ENCODE peak calls at places on chromosomes 11 and 22, in four cellular contexts. N, D, V and S are unnamed samples.
A peak's percentile ranks its signal among the peaks of the same experiment; 100 is the strongest.

GRCh38 chr11:64224891-64225607 is 937 bp downstream of the TRPT1 start:
- DNase-seq in N (peak; percentile 27), V (no peak), D (peak; percentile 33), S (no peak)

GRCh38 chr11:28461846-28462245 is 353.7 kb downstream of the METTL15 start:
- DNase-seq in N (no peak), D (no peak), V (no peak), S (no peak)

GRCh38 chr11:130478881-130479280 is 30.4 kb downstream of the ADAMTS15 start:
- DNase-seq in N (no peak), V (no peak), D (peak; percentile 9), S (no peak)

GRCh38 chr22:48635031-48635430 is 1192.6 kb downstream of the BRD1 start:
- DNase-seq in N (no peak), D (no peak), V (no peak), S (no peak)

GRCh38 chr22:35467788-35468187 is 67.8 kb downstream of the MCM5 start:
- DNase-seq in D (peak; percentile 74), N (no peak), V (no peak), S (no peak)

GRCh38 chr11:17613983-17614382 is 66.9 kb downstream of the OTOG start:
- DNase-seq in D (no peak), V (no peak), N (no peak), S (no peak)

GRCh38 chr11:32312865-32313403 is 122.4 kb downstream of the WT1 start:
- DNase-seq in V (peak; percentile 63), N (peak; percentile 60), D (peak; percentile 51), S (no peak)

GRCh38 chr11:33735166-33735425 is 1.1 kb downstream of the CD59 start:
- DNase-seq in D (no peak), N (no peak), V (no peak), S (no peak)

GRCh38 chr22:29002603-29003002 is 59.0 kb downstream of the C22orf31 start:
- DNase-seq in V (no peak), D (peak; percentile 27), N (no peak), S (no peak)

GRCh38 chr11:95134491-95134890 is 44.8 kb downstream of the ENDOD1 start:
- DNase-seq in D (no peak), N (no peak), V (no peak), S (no peak)

GRCh38 chr22:30279389-30279788 is 9.9 kb downstream of the CASTOR1 start:
- DNase-seq in N (no peak), V (no peak), D (no peak), S (no peak)

GRCh38 chr11:104529213-104529612 is 365.3 kb upstream of the PDGFD start:
- DNase-seq in D (no peak), N (no peak), V (no peak), S (no peak)
- TF ChIP-seq YY1 in D (no peak), N (no peak), V (no peak), S (no peak)

DNA sequence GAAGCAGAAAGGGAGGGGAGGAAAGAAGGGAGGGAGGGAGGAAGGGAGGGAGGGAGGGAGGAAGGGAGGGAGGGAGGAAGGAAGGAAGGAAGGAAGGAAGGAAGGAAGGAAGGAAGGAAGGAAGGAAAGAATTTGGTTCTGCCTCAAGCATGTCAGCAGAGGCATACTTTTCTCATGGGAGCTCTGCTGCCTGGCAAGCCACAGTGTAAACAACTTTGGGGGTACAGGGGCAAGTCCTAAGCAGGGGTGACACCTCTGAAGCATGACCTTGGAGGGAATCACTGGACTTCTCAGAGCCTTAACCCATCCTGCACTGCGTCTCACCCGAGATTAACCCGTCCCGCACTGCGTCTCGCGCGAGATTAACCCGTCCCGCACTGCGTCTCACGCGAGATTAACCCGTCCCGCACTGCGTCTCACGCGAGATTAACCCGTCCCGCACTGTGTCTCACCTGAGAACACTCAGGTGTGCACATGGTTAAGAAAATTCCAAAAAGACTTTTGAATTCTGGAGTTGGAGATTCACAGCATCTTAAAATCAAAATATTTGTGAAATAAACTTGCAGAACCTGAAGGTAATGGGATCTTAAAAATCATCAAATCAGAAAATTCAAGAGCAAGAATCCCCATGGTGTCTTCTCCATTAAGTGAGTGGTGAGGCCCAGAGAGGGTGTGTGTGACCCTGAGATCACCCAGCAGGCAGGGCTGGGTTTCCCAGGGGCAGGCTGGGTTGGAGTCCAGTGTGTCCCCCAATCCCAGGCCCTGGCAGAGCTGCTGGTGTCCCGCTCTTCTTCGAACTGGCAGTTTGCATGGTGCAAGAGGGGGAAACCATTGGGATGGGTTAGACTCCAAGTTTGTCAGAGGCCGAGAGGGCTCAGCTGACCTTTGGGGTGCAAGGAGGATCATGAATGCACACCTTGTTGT is 190.4 kb downstream of the MN1 start:
- DNase-seq in N (no peak), V (no peak), D (no peak), S (no peak)
- TF ChIP-seq YY1 in N (no peak), V (no peak), D (no peak), S (no peak)

DNA sequence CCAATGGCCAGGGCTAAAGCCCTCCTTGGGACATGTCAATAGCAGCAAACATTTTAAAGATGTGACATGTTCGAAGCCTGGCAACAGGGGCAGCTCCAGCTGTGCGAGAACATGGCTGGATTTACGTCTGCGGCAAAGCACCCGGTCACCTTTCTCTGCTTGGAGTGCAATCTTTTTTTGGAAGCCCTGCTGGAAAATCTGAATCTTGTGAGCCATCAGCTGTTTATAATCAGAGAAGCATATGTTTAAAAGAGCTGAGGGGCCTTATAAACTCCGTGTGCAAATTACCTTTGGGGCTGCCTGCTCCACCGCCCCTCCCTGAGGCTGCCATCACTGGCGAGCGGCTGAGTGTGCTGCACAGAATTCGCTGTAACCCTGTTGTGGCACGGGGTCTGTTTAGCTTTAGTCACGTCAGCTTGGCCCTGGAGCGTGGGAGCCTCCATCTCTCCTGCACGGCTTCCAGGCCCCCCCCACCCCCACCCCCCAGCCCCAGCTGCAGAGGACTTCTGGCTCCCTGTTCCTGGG is 9.0 kb upstream of the KCNQ1OT1 start:
- DNase-seq in V (no peak), N (no peak), D (peak; percentile 82), S (no peak)
- TF ChIP-seq YY1 in V (no peak), N (no peak), D (no peak), S (no peak)

DNA sequence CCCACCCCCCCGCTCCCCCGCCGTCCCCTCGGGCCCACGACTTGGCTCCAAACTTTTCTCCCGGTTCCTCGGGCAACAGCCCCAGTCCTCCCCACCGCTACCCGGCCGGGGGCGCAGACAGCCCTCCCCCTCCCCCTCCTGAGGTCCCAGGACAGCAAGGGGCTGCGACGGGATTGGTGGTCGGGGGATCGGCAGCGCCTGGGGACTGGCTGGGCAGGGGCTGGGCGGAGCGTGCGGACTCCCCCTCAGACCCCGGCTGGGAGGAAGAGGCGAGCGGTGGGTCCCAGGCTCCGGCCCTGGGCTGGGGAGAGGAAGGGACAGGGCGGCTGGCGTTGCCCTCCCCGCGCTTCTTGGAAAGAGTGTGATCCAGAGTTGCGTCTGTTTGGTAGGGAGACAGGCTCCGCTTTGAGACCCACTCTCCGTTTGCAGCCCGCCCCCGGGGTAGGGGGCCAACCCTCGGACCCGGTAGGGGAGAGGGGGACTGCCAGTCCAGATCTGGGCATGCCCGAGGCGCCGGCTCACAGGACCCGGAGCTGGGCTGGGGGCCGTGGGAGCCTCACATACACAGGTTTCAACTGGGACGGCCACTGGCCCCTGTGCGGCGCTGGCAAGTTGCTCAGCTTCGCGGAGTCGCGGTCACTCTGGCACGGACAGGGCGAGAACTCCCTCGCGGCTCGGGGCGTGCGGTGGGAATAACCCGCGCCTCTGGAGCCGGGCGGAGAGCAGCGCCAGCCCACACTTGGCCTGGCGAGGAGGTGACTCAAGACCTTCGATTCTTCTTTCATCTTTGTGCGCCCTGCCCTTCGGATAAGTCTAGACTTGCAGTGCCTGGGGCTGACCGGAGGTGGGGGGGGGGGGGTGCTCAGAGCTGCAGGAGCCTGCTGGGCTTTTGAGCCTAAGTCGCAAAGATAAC is 1.0 kb downstream of the TSKU start:
- DNase-seq in N (peak; percentile 89), V (peak; percentile 55), D (peak; percentile 97), S (peak; percentile 81)
- TF ChIP-seq YY1 in N (no peak), V (no peak), D (no peak), S (no peak)

GRCh38 chr11:126355324-126355925 is at the start of gene ST3GAL4:
- DNase-seq in N (peak; percentile 96), D (peak; percentile 100), V (no peak), S (peak; percentile 62)

GRCh38 chr11:126357055-126357962 is 1.8 kb downstream of the ST3GAL4 start:
- DNase-seq in V (no peak), N (no peak), D (no peak), S (no peak)

GRCh38 chr11:126352934-126353801 is 2.3 kb upstream of the ST3GAL4 start:
- DNase-seq in V (no peak), N (peak; percentile 79), D (no peak), S (no peak)

GRCh38 chr11:126355926-126356897 is 726 bp downstream of the ST3GAL4 start:
- DNase-seq in D (peak; percentile 58), N (peak; percentile 50), V (no peak), S (no peak)

DNA sequence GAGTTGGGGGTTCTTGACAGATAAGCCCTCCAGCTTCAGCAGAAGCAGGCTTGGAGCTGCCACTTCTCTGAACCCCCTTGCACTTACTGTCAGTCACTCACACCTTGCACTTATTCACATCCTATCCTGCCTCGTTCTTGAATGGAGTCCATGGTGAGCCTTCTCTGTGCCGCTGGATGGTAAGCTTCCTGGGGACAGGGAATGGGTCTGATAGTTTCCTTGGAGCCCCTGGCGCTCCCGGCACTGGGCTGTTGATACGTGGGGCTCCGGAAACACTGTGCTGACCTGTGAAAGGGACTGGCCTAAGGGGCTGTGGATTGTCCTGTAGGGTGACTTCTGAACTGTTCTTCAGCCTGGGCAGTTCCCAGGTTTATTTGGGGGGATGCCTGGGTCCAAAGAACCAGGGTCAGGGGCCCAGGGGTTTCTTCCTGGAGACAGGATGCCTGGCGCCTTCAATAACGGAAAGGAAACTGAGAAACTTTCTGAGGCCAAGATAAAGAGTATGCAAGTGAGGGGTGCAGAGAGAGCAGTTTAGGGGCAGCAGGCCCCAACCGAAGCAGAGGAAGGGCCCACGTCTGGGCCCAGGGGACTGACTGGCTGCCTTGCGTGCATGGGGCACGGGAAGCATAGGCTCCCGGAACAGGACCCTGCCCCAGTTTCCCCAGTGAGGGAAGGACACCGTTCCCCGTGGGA is 709 bp upstream of the ST3GAL4 start:
- DNase-seq in V (no peak), D (no peak), N (peak; percentile 44), S (no peak)
- TF ChIP-seq YY1 in V (no peak), D (no peak), N (no peak), S (no peak)

GRCh38 chr11:15157181-15157580 is 42.5 kb downstream of the INSC start:
- DNase-seq in D (no peak), N (no peak), V (no peak), S (no peak)

GRCh38 chr11:15161746-15162145 is 47.0 kb downstream of the INSC start:
- DNase-seq in N (no peak), V (no peak), D (no peak), S (no peak)

GRCh38 chr11:15158351-15159015 is 43.8 kb downstream of the INSC start:
- DNase-seq in D (no peak), V (no peak), N (no peak), S (no peak)

GRCh38 chr11:15157738-15158137 is 43.0 kb downstream of the INSC start:
- DNase-seq in V (no peak), N (no peak), D (no peak), S (no peak)

GRCh38 chr11:15159085-15159484 is 44.4 kb downstream of the INSC start:
- DNase-seq in V (peak; percentile 28), N (peak; percentile 14), D (peak; percentile 27), S (peak; percentile 3)
- TF ChIP-seq YY1 in V (no peak), N (no peak), D (no peak), S (no peak)

DNA sequence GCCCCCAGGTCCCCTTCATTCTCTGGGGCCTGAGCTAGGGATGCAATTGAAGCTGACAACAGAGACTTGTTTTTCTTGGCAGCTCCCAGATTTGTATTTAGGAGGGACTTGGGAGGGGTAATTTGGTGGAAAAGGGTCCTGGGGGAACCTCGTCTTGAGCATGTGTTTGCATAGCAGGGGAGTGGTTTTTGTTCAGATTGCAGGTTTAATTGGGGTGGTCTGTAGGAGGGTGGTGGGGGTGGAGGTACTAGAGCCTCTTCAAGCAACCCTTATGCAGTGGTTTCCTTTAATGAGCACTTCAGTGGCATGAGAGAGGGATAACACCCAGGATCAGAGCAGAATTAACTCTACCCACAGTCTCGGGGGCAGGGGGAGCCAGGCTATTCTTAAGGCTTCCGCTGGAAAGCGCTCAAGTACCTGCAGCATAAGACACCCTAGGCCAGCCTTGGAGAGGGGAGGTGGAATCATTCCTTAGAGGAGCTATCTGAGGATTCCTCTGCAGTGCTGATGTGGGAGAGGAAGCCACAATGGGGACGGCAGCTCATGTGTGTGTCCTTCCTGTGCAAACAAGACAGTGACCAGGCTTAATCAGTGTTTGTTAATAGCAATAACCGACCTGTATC is 382.0 kb upstream of the CADM1 start:
- DNase-seq in N (no peak), D (no peak), V (no peak), S (no peak)
- TF ChIP-seq YY1 in N (no peak), D (no peak), V (no peak), S (no peak)